ENCODE peak calls at places on chromosome 1, in five cellular contexts. C is nucleus accumbens, K is HuH-7.5, F is NAMALWA, V is A549. Y is an unnamed sample.

GRCh38 chr1:97192872-97193572 is 471.4 kb downstream of the PTBP2 start:
- DNase-seq in C (no peak), K (no peak), F (no peak), V (peak), Y (no peak)

GRCh38 chr1:30852026-30852425 is 56.5 kb downstream of the SDC3 start:
- DNase-seq in C (no peak), K (no peak), F (no peak), V (no peak), Y (no peak)

GRCh38 chr1:116664366-116664983 is 3.1 kb downstream of the IGSF3 start:
- DNase-seq in C (no peak), K (no peak), F (no peak), V (no peak), Y (peak)

GRCh38 chr1:67559222-67559700 is 125.7 kb upstream of the GADD45A start:
- DNase-seq in C (no peak), K (no peak), F (no peak), V (peak), Y (no peak)

GRCh38 chr1:17204546-17205440 is at the start of gene PADI1:
- DNase-seq in C (no peak), K (no peak), F (no peak), V (no peak), Y (no peak)

GRCh38 chr1:8373547-8374270 is 55.8 kb downstream of the SLC45A1 start:
- DNase-seq in C (no peak), K (no peak), F (no peak), V (no peak), Y (peak)

GRCh38 chr1:201895120-201895665 is 6.5 kb downstream of the SHISA4 start:
- DNase-seq in C (no peak), K (no peak), F (no peak), V (no peak), Y (no peak)

GRCh38 chr1:227759345-227760300 is 24.4 kb downstream of the SNAP47 start:
- DNase-seq in C (no peak), K (no peak), F (no peak), V (no peak), Y (no peak)

GRCh38 chr1:23865543-23865930 is 2.6 kb downstream of the FUCA1 start:
- DNase-seq in C (no peak), K (no peak), F (no peak), V (no peak), Y (no peak)

GRCh38 chr1:160070243-160071163 is 543 bp upstream of the KCNJ10 start:
- DNase-seq in C (peak), K (peak), F (peak), V (peak), Y (peak)

GRCh38 chr1:219188331-219188803 is 14.7 kb downstream of the LYPLAL1 start:
- DNase-seq in C (no peak), K (no peak), F (peak), V (no peak), Y (no peak)

GRCh38 chr1:223135176-223135575 is 7.9 kb downstream of the TLR5 start:
- DNase-seq in C (no peak), K (no peak), F (no peak), V (no peak), Y (no peak)

GRCh38 chr1:86409416-86410021 is 13.4 kb upstream of the ODF2L start:
- DNase-seq in C (no peak), K (no peak), F (no peak), V (no peak), Y (peak)

GRCh38 chr1:23931481-23931880 is 18.3 kb upstream of the CNR2 start:
- DNase-seq in C (no peak), K (no peak), F (no peak), V (no peak), Y (no peak)